ENCODE peak calls at places on chromosomes 2 and 18, in eight cellular contexts. H is H9, M is mesenteric fat pad, N is NCI-H460, R is OCI-LY7, P is HS-5, U is left cardiac atrium, Z is A549. O is an unnamed sample.

GRCh38 chr18:21479721-21480120 is 120.8 kb downstream of the ESCO1 start:
- DNase-seq in N (no peak), U (no peak), P (no peak), M (no peak), R (no peak), Z (no peak), H (no peak), O (no peak)

GRCh38 chr2:240604291-240604938 is 17.9 kb downstream of the CAPN10 start:
- DNase-seq in Z (peak), P (no peak), H (peak), N (peak), U (peak), R (peak), M (peak), O (no peak)

GRCh38 chr18:13237641-13238040 is 19.1 kb downstream of the LDLRAD4 start:
- DNase-seq in H (no peak), N (no peak), M (no peak), P (no peak), Z (no peak), U (no peak), R (no peak), O (no peak)

GRCh38 chr2:216346781-216347180 is 25.5 kb downstream of the MARCHF4 start:
- DNase-seq in H (no peak), P (no peak), M (no peak), N (no peak), Z (no peak), U (no peak), R (no peak), O (no peak)

GRCh38 chr18:12838178-12838634 is 45.8 kb downstream of the PTPN2 start:
- DNase-seq in P (peak), U (peak), H (no peak), R (peak), Z (peak), N (peak), M (no peak), O (no peak)

GRCh38 chr18:34322365-34323289 is 97.9 kb upstream of the NOL4 start:
- DNase-seq in R (peak), H (peak), P (no peak), N (peak), U (peak), Z (peak), M (no peak), O (no peak)

GRCh38 chr2:207692206-207693065 is 19.0 kb upstream of the CCNYL1 start:
- DNase-seq in N (no peak), Z (peak), H (peak), P (no peak), M (no peak), R (peak), U (peak), O (no peak)

GRCh38 chr2:187989925-187990623 is 301.6 kb upstream of the GULP1 start:
- DNase-seq in P (no peak), Z (no peak), M (no peak), U (no peak), H (no peak), N (no peak), R (no peak), O (no peak)

GRCh38 chr2:47636596-47636995 is 146.3 kb upstream of the MSH6 start:
- DNase-seq in P (no peak), H (no peak), Z (no peak), R (no peak), M (peak), U (no peak), N (no peak), O (no peak)

GRCh38 chr2:86249176-86249842 is 50.1 kb downstream of the MRPL35 start:
- DNase-seq in N (no peak), R (peak), U (no peak), H (no peak), Z (peak), M (no peak), P (peak), O (no peak)

GRCh38 chr18:13726972-13727331 is 479 bp downstream of the RNMT start:
- DNase-seq in R (peak), M (no peak), P (peak), Z (peak), N (peak), H (peak), U (peak), O (no peak)

GRCh38 chr2:78541451-78542267 is 483.8 kb upstream of the REG3G start:
- DNase-seq in Z (peak), M (no peak), R (no peak), P (no peak), U (no peak), N (peak), H (peak), O (no peak)

GRCh38 chr2:65198737-65199136 is 28.9 kb upstream of the ACTR2 start:
- DNase-seq in R (no peak), U (peak), N (no peak), P (no peak), H (no peak), M (no peak), Z (no peak), O (no peak)

GRCh38 chr2:46704593-46704992 is 211.0 kb downstream of the MCFD2 start:
- DNase-seq in Z (no peak), P (no peak), U (no peak), M (no peak), H (peak), N (no peak), R (no peak), O (no peak)

GRCh38 chr18:62912885-62913284 is 197.5 kb downstream of the PHLPP1 start:
- DNase-seq in H (no peak), M (no peak), U (no peak), N (no peak), Z (no peak), R (no peak), P (no peak), O (no peak)

GRCh38 chr2:189660803-189661147 is 484 bp upstream of the ASNSD1 start:
- DNase-seq in H (no peak), P (no peak), N (no peak), M (no peak), U (no peak), R (no peak), Z (no peak), O (no peak)

GRCh38 chr18:3713166-3713565 is 263.2 kb downstream of the TGIF1 start:
- DNase-seq in Z (no peak), U (no peak), H (no peak), M (no peak), P (no peak), N (no peak), R (peak), O (no peak)

GRCh38 chr2:9631976-9632700 is 1.3 kb upstream of the YWHAQ start:
- DNase-seq in N (no peak), M (no peak), P (no peak), H (peak), U (no peak), R (no peak), Z (no peak), O (no peak)

GRCh38 chr2:33321236-33321731 is 155.2 kb upstream of the RASGRP3 start:
- DNase-seq in U (no peak), P (peak), Z (no peak), N (no peak), R (no peak), H (no peak), M (no peak), O (no peak)

GRCh38 chr2:241882090-241882625 is 12.6 kb downstream of the RTP5 start:
- DNase-seq in N (peak), H (no peak), M (no peak), Z (no peak), U (peak), P (no peak), R (peak), O (peak)

GRCh38 chr18:59268722-59269562 is 4.3 kb downstream of the RAX start:
- DNase-seq in M (no peak), R (no peak), U (peak), P (no peak), H (peak), N (peak), Z (peak), O (peak)

GRCh38 chr18:45651269-45651668 is 36.0 kb downstream of the SLC14A2 start:
- DNase-seq in P (no peak), N (no peak), R (no peak), H (no peak), Z (no peak), U (no peak), M (no peak), O (no peak)

GRCh38 chr2:46520108-46520507 is 40.7 kb downstream of the TMEM247 start:
- DNase-seq in N (no peak), Z (no peak), R (no peak), P (no peak), H (no peak), U (no peak), M (no peak), O (no peak)

GRCh38 chr18:49857708-49858107 is 44.4 kb upstream of the ACAA2 start:
- DNase-seq in H (no peak), M (no peak), R (no peak), U (no peak), N (no peak), P (no peak), Z (no peak), O (no peak)

GRCh38 chr2:181821064-181821463 is 70.5 kb upstream of the ITPRID2 start:
- DNase-seq in M (no peak), R (no peak), H (no peak), Z (no peak), N (no peak), P (no peak), U (no peak), O (no peak)

GRCh38 chr2:74768401-74768914 is 65.5 kb upstream of the HK2 start:
- DNase-seq in M (no peak), H (no peak), N (no peak), P (no peak), R (no peak), Z (no peak), U (no peak), O (no peak)

GRCh38 chr2:10548626-10549025 is 100.5 kb upstream of the ODC1 start:
- DNase-seq in H (peak), M (no peak), N (no peak), Z (no peak), R (no peak), P (no peak), U (no peak), O (no peak)

GRCh38 chr18:56632070-56633022 is 6.0 kb downstream of the TXNL1 start:
- DNase-seq in Z (no peak), U (no peak), M (no peak), H (no peak), P (no peak), R (no peak), N (no peak), O (no peak)

GRCh38 chr18:23226930-23227728 is 91.8 kb downstream of the CABLES1 start:
- DNase-seq in P (peak), H (no peak), N (no peak), R (no peak), M (no peak), U (peak), Z (no peak), O (no peak)

GRCh38 chr2:67516899-67517530 is 119.9 kb downstream of the ETAA1 start:
- DNase-seq in Z (peak), M (no peak), N (no peak), R (no peak), P (no peak), U (no peak), H (no peak), O (no peak)

GRCh38 chr2:120722211-120722602 is 13.5 kb upstream of the GLI2 start:
- DNase-seq in U (no peak), P (no peak), Z (peak), M (peak), N (no peak), H (peak), R (no peak), O (no peak)

GRCh38 chr2:177155631-177156030 is 57.0 kb upstream of the HNRNPA3 start:
- DNase-seq in P (no peak), U (no peak), R (no peak), M (no peak), Z (no peak), H (no peak), N (no peak), O (no peak)

GRCh38 chr2:240810199-240810598 is 9.8 kb downstream of the KIF1A start:
- DNase-seq in Z (peak), H (no peak), N (no peak), M (no peak), R (no peak), P (no peak), U (no peak), O (no peak)